ENCODE peak calls at places on chromosomes 11 and 22, in eight cellular contexts. A, C, W, J, S, E, V and Z are unnamed samples.

GRCh38 chr22:37088750-37089408 is 20.6 kb downstream of the TMPRSS6 start:
- DNase-seq in J (no peak), V (no peak), A (no peak), S (no peak), C (no peak), E (no peak), W (no peak), Z (no peak)

GRCh38 chr11:38900156-38900679 is 2302.2 kb upstream of the RAG2 start:
- DNase-seq in C (no peak), S (no peak), A (no peak), V (no peak), E (no peak), J (no peak), W (no peak), Z (no peak)

GRCh38 chr22:26709617-26710390 is 52.4 kb downstream of the MIAT start:
- DNase-seq in W (no peak), E (no peak), S (no peak), A (peak; percentile 62), C (peak; percentile 59), V (no peak), J (no peak), Z (peak; percentile 79)

GRCh38 chr11:46896719-46897406 is 21.5 kb downstream of the LRP4 start:
- DNase-seq in V (no peak), C (peak; percentile 61), W (peak; percentile 53), E (no peak), J (no peak), A (peak; percentile 49), S (peak; percentile 58), Z (peak; percentile 69)

GRCh38 chr11:48122246-48122645 is 94.4 kb upstream of the OR4B1 start:
- DNase-seq in C (no peak), J (no peak), E (no peak), V (no peak), W (no peak), S (no peak), A (no peak), Z (no peak)

GRCh38 chr11:2434008-2434407 is 10.3 kb downstream of the TRPM5 start:
- DNase-seq in C (no peak), S (no peak), E (no peak), V (no peak), W (no peak), A (no peak), J (no peak), Z (no peak)

GRCh38 chr22:32697331-32697995 is 104.0 kb upstream of the TIMP3 start:
- DNase-seq in J (no peak), A (no peak), C (no peak), W (no peak), S (peak; percentile 93), E (no peak), V (no peak), Z (no peak)

GRCh38 chr11:15119352-15119751 is 4.6 kb downstream of the INSC start:
- DNase-seq in W (no peak), S (no peak), J (no peak), V (no peak), A (peak; percentile 23), C (no peak), E (no peak), Z (no peak)

GRCh38 chr11:65855927-65856363 is 2.0 kb downstream of the CFL1 start:
- DNase-seq in A (no peak), V (no peak), W (no peak), J (no peak), S (no peak), E (no peak), C (no peak), Z (no peak)

GRCh38 chr11:62602141-62603071 is 741 bp upstream of the MTA2 start:
- DNase-seq in W (peak; percentile 82), V (peak; percentile 75), A (peak; percentile 52), S (no peak), J (peak; percentile 55), C (peak; percentile 48), E (peak; percentile 74), Z (peak; percentile 81)

GRCh38 chr11:65589444-65590239 is 6.0 kb downstream of the KCNK7 start:
- DNase-seq in E (peak; percentile 25), J (no peak), S (no peak), W (no peak), V (no peak), C (no peak), A (no peak), Z (no peak)

GRCh38 chr11:106917973-106918372 is 100.3 kb downstream of the GUCY1A2 start:
- DNase-seq in E (no peak), A (peak; percentile 20), V (no peak), S (peak; percentile 21), J (no peak), C (peak; percentile 13), W (peak; percentile 73), Z (no peak)

GRCh38 chr22:44624689-44625420 is 77.1 kb upstream of the PRR5 start:
- DNase-seq in J (no peak), S (no peak), V (no peak), E (no peak), W (no peak), C (no peak), A (no peak), Z (no peak)

GRCh38 chr11:72191961-72192381 is at the start of gene FOLR1:
- DNase-seq in C (no peak), J (no peak), E (no peak), V (no peak), A (no peak), W (peak; percentile 72), S (peak; percentile 40), Z (no peak)

GRCh38 chr11:95512682-95513081 is 276.9 kb downstream of the FAM76B start:
- DNase-seq in C (peak; percentile 88), W (peak; percentile 70), E (peak; percentile 23), V (no peak), S (peak; percentile 95), J (peak; percentile 26), A (peak; percentile 98), Z (peak; percentile 96)

GRCh38 chr11:61686469-61686868 is 6.3 kb downstream of the DAGLA start:
- DNase-seq in S (no peak), A (no peak), J (no peak), C (no peak), W (no peak), E (no peak), V (no peak), Z (no peak)

GRCh38 chr11:79809487-79809886 is 368.7 kb upstream of the TENM4 start:
- DNase-seq in A (no peak), V (no peak), C (no peak), E (no peak), J (no peak), W (no peak), S (peak; percentile 10), Z (no peak)

GRCh38 chr11:57735655-57736298 is 5.5 kb upstream of the SELENOH start:
- DNase-seq in E (peak; percentile 32), A (no peak), W (peak; percentile 74), V (no peak), C (no peak), S (no peak), J (no peak), Z (no peak)

GRCh38 chr22:40249286-40249685 is 71.6 kb downstream of the TNRC6B start:
- DNase-seq in W (no peak), E (no peak), V (no peak), S (no peak), C (no peak), J (no peak), A (no peak), Z (no peak)

GRCh38 chr22:48448821-48449220 is 1378.9 kb downstream of the BRD1 start:
- DNase-seq in J (no peak), E (no peak), V (no peak), S (no peak), C (no peak), A (no peak), W (no peak), Z (no peak)

GRCh38 chr11:35005156-35005780 is 88.8 kb downstream of the PDHX start:
- DNase-seq in C (no peak), E (peak; percentile 45), V (no peak), W (peak; percentile 64), S (peak; percentile 49), J (no peak), A (no peak), Z (no peak)
- TF ChIP-seq CTCF in C (no peak), E (no peak), V (no peak), W (no peak), S (no peak), J (no peak), A (no peak), Z (no peak)

DNA sequence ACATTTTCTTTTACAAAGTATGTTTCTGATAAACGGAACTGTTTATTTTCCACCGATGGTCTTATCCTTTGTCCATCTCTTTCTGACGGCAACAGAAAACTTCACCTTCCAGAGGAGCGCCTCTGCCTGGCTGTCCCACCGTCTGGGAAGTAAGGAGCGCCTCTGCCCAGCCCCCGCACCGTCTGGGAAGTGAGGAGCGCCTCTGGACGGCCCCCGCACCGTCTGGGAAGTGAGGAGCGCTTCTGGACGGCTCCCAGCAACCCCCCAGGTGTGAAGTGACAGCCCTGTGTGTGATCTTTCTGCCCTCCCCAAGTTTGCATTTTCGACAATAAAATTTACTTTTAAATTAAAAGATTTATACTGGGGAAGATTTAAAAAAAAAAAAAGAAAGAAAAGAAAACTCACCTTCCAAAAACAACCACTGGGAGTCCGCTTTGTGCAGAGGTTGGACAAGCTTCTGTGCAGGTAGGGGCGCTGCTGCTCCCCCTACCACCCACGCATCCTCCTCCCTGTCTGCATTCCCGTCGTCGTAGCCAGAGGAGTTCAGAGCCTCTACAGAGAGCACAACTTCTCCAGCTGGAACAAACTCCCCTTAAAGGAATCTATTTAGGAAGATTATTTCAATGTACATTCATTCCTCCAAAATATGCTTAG is 1.0 kb upstream of the APOBEC3B start:
- DNase-seq in E (peak; percentile 54), J (no peak), W (peak; percentile 80), S (peak; percentile 79), A (peak; percentile 5), C (peak; percentile 18), V (no peak), Z (peak; percentile 17)
- H3K4me3 ChIP-seq in E (no peak overlapping the region), J (peak overlapping the region; percentile 56), W (peak overlapping the region; percentile 44), S (no peak overlapping the region), A (no peak overlapping the region), C (no peak overlapping the region), V (no peak overlapping the region), Z (no peak overlapping the region)

GRCh38 chr11:84398017-84398626 is 1112.0 kb upstream of the CCDC90B start:
- DNase-seq in A (peak; percentile 69), S (peak; percentile 13), E (no peak), W (peak; percentile 43), J (no peak), V (no peak), C (peak; percentile 66), Z (no peak)
- TF ChIP-seq CTCF in A (peak; percentile 66), S (peak; percentile 25), E (no peak), W (peak; percentile 81), J (no peak), V (no peak), C (peak; percentile 64), Z (no peak)

GRCh38 chr11:69424748-69425147 is 56.7 kb upstream of the LINC01488 start:
- DNase-seq in J (no peak), A (no peak), W (no peak), V (no peak), C (no peak), E (no peak), S (no peak), Z (no peak)

GRCh38 chr11:69427337-69427736 is 54.1 kb upstream of the LINC01488 start:
- DNase-seq in J (no peak), E (no peak), A (no peak), W (peak; percentile 80), S (no peak), V (no peak), C (no peak), Z (no peak)

GRCh38 chr11:69427906-69428880 is 53.3 kb upstream of the LINC01488 start:
- DNase-seq in V (no peak), A (no peak), C (no peak), E (no peak), W (no peak), S (no peak), J (no peak), Z (no peak)

GRCh38 chr11:69425444-69425843 is 56.0 kb upstream of the LINC01488 start:
- DNase-seq in E (no peak), V (no peak), W (no peak), A (no peak), S (no peak), J (no peak), C (no peak), Z (no peak)

GRCh38 chr11:69425895-69426544 is 55.4 kb upstream of the LINC01488 start:
- DNase-seq in C (no peak), A (no peak), W (no peak), S (no peak), V (no peak), E (no peak), J (no peak), Z (no peak)
- H3K4me3 ChIP-seq in C (no peak overlapping the region), A (no peak overlapping the region), W (no peak overlapping the region), S (no peak overlapping the region), V (no peak overlapping the region), E (no peak overlapping the region), J (no peak overlapping the region), Z (no peak overlapping the region)